ENCODE peak calls at places on chromosomes 4 and X, in eight cellular contexts. One of them, this sample, is unnamed.

GRCh38 chr4:22485751-22486150 is 30.1 kb downstream of the ADGRA3 start:
- DNase-seq in T follicular helper cell: no peak
- DNase-seq in activated gamma-delta T cell treated with anti-CD3 and anti-CD28 coated beads, Interleukin-2, amount 50 U/mL, for 16 hours: no peak
- DNase-seq in heart left ventricle: no peak
- DNase-seq in hippocampal formation: peak
- DNase-seq in dorsolateral prefrontal cortex: no peak
- DNase-seq in NCI-H2171 treated with DMSO at 0.1 percent for 48 hours: peak
- DNase-seq in T-helper 2 cell: no peak
- DNase-seq in this sample: peak

GRCh38 chr4:88320780-88321373 is 36.5 kb upstream of the PPM1K start:
- DNase-seq in T follicular helper cell: no peak
- DNase-seq in activated gamma-delta T cell treated with anti-CD3 and anti-CD28 coated beads, Interleukin-2, amount 50 U/mL, for 16 hours: no peak
- DNase-seq in heart left ventricle: no peak
- DNase-seq in hippocampal formation: peak
- DNase-seq in dorsolateral prefrontal cortex: no peak
- DNase-seq in NCI-H2171 treated with DMSO at 0.1 percent for 48 hours: no peak
- DNase-seq in T-helper 2 cell: no peak
- DNase-seq in this sample: no peak

GRCh38 chr4:18508801-18509200 is 487.2 kb upstream of the LCORL start:
- DNase-seq in T follicular helper cell: no peak
- DNase-seq in activated gamma-delta T cell treated with anti-CD3 and anti-CD28 coated beads, Interleukin-2, amount 50 U/mL, for 16 hours: no peak
- DNase-seq in heart left ventricle: no peak
- DNase-seq in hippocampal formation: no peak
- DNase-seq in dorsolateral prefrontal cortex: no peak
- DNase-seq in NCI-H2171 treated with DMSO at 0.1 percent for 48 hours: no peak
- DNase-seq in T-helper 2 cell: no peak
- DNase-seq in this sample: peak

GRCh38 chr4:14180983-14181601 is 553.6 kb upstream of the BOD1L1 start:
- DNase-seq in T follicular helper cell: no peak
- DNase-seq in activated gamma-delta T cell treated with anti-CD3 and anti-CD28 coated beads, Interleukin-2, amount 50 U/mL, for 16 hours: no peak
- DNase-seq in heart left ventricle: no peak
- DNase-seq in hippocampal formation: no peak
- DNase-seq in dorsolateral prefrontal cortex: no peak
- DNase-seq in NCI-H2171 treated with DMSO at 0.1 percent for 48 hours: no peak
- DNase-seq in T-helper 2 cell: no peak
- DNase-seq in this sample: no peak

GRCh38 chr4:173485164-173485563 is 44.9 kb downstream of the HAND2 start:
- DNase-seq in T follicular helper cell: no peak
- DNase-seq in activated gamma-delta T cell treated with anti-CD3 and anti-CD28 coated beads, Interleukin-2, amount 50 U/mL, for 16 hours: no peak
- DNase-seq in heart left ventricle: no peak
- DNase-seq in hippocampal formation: no peak
- DNase-seq in dorsolateral prefrontal cortex: no peak
- DNase-seq in NCI-H2171 treated with DMSO at 0.1 percent for 48 hours: no peak
- DNase-seq in T-helper 2 cell: no peak
- DNase-seq in this sample: peak

GRCh38 chr4:81214518-81215218 is 354 bp downstream of the PRKG2 start:
- DNase-seq in T follicular helper cell: no peak
- DNase-seq in activated gamma-delta T cell treated with anti-CD3 and anti-CD28 coated beads, Interleukin-2, amount 50 U/mL, for 16 hours: no peak
- DNase-seq in heart left ventricle: no peak
- DNase-seq in hippocampal formation: no peak
- DNase-seq in dorsolateral prefrontal cortex: peak
- DNase-seq in NCI-H2171 treated with DMSO at 0.1 percent for 48 hours: peak
- DNase-seq in T-helper 2 cell: no peak
- DNase-seq in this sample: peak

GRCh38 chr4:152342293-152342692 is 193.6 kb downstream of the FBXW7 start:
- DNase-seq in T follicular helper cell: no peak
- DNase-seq in activated gamma-delta T cell treated with anti-CD3 and anti-CD28 coated beads, Interleukin-2, amount 50 U/mL, for 16 hours: no peak
- DNase-seq in heart left ventricle: no peak
- DNase-seq in hippocampal formation: no peak
- DNase-seq in dorsolateral prefrontal cortex: no peak
- DNase-seq in NCI-H2171 treated with DMSO at 0.1 percent for 48 hours: no peak
- DNase-seq in T-helper 2 cell: no peak
- DNase-seq in this sample: no peak

GRCh38 chr4:147683172-147683571 is 791 bp downstream of the PRMT9 start:
- DNase-seq in T follicular helper cell: no peak
- DNase-seq in activated gamma-delta T cell treated with anti-CD3 and anti-CD28 coated beads, Interleukin-2, amount 50 U/mL, for 16 hours: no peak
- DNase-seq in heart left ventricle: no peak
- DNase-seq in hippocampal formation: peak
- DNase-seq in dorsolateral prefrontal cortex: no peak
- DNase-seq in NCI-H2171 treated with DMSO at 0.1 percent for 48 hours: peak
- DNase-seq in T-helper 2 cell: no peak
- DNase-seq in this sample: peak

GRCh38 chr4:26030780-26031179 is 116.8 kb downstream of the SMIM20 start:
- DNase-seq in T follicular helper cell: no peak
- DNase-seq in activated gamma-delta T cell treated with anti-CD3 and anti-CD28 coated beads, Interleukin-2, amount 50 U/mL, for 16 hours: no peak
- DNase-seq in heart left ventricle: no peak
- DNase-seq in hippocampal formation: no peak
- DNase-seq in dorsolateral prefrontal cortex: no peak
- DNase-seq in NCI-H2171 treated with DMSO at 0.1 percent for 48 hours: no peak
- DNase-seq in T-helper 2 cell: no peak
- DNase-seq in this sample: no peak

GRCh38 chrX:49627030-49627777 is 28.4 kb downstream of the GAGE1 start:
- DNase-seq in T follicular helper cell: no peak
- DNase-seq in activated gamma-delta T cell treated with anti-CD3 and anti-CD28 coated beads, Interleukin-2, amount 50 U/mL, for 16 hours: no peak
- DNase-seq in heart left ventricle: peak
- DNase-seq in hippocampal formation: no peak
- DNase-seq in dorsolateral prefrontal cortex: no peak
- DNase-seq in NCI-H2171 treated with DMSO at 0.1 percent for 48 hours: no peak
- DNase-seq in T-helper 2 cell: no peak
- DNase-seq in this sample: peak

GRCh38 chr4:91422011-91422410 is 881.8 kb upstream of the GRID2 start:
- DNase-seq in T follicular helper cell: no peak
- DNase-seq in activated gamma-delta T cell treated with anti-CD3 and anti-CD28 coated beads, Interleukin-2, amount 50 U/mL, for 16 hours: no peak
- DNase-seq in heart left ventricle: no peak
- DNase-seq in hippocampal formation: no peak
- DNase-seq in dorsolateral prefrontal cortex: no peak
- DNase-seq in NCI-H2171 treated with DMSO at 0.1 percent for 48 hours: no peak
- DNase-seq in T-helper 2 cell: no peak
- DNase-seq in this sample: no peak

GRCh38 chrX:48910926-48911406 is 480 bp downstream of the SLC35A2 start:
- DNase-seq in T follicular helper cell: no peak
- DNase-seq in activated gamma-delta T cell treated with anti-CD3 and anti-CD28 coated beads, Interleukin-2, amount 50 U/mL, for 16 hours: no peak
- DNase-seq in heart left ventricle: no peak
- DNase-seq in hippocampal formation: no peak
- DNase-seq in dorsolateral prefrontal cortex: no peak
- DNase-seq in NCI-H2171 treated with DMSO at 0.1 percent for 48 hours: no peak
- DNase-seq in T-helper 2 cell: no peak
- DNase-seq in this sample: peak

GRCh38 chrX:8179653-8180052 is 8.6 kb upstream of the VCX2 start:
- DNase-seq in T follicular helper cell: no peak
- DNase-seq in activated gamma-delta T cell treated with anti-CD3 and anti-CD28 coated beads, Interleukin-2, amount 50 U/mL, for 16 hours: no peak
- DNase-seq in heart left ventricle: no peak
- DNase-seq in hippocampal formation: peak
- DNase-seq in dorsolateral prefrontal cortex: no peak
- DNase-seq in NCI-H2171 treated with DMSO at 0.1 percent for 48 hours: peak
- DNase-seq in T-helper 2 cell: no peak
- DNase-seq in this sample: peak

GRCh38 chr4:32633421-32633820 is 1913.3 kb downstream of the PCDH7 start:
- DNase-seq in T follicular helper cell: no peak
- DNase-seq in activated gamma-delta T cell treated with anti-CD3 and anti-CD28 coated beads, Interleukin-2, amount 50 U/mL, for 16 hours: no peak
- DNase-seq in heart left ventricle: no peak
- DNase-seq in hippocampal formation: no peak
- DNase-seq in dorsolateral prefrontal cortex: no peak
- DNase-seq in NCI-H2171 treated with DMSO at 0.1 percent for 48 hours: no peak
- DNase-seq in T-helper 2 cell: no peak
- DNase-seq in this sample: no peak

GRCh38 chr4:17385403-17385802 is 126.5 kb downstream of the QDPR start:
- DNase-seq in T follicular helper cell: no peak
- DNase-seq in activated gamma-delta T cell treated with anti-CD3 and anti-CD28 coated beads, Interleukin-2, amount 50 U/mL, for 16 hours: peak
- DNase-seq in heart left ventricle: no peak
- DNase-seq in hippocampal formation: peak
- DNase-seq in dorsolateral prefrontal cortex: no peak
- DNase-seq in NCI-H2171 treated with DMSO at 0.1 percent for 48 hours: no peak
- DNase-seq in T-helper 2 cell: no peak
- DNase-seq in this sample: no peak

GRCh38 chrX:11397680-11398079 is 104.5 kb downstream of the AMELX start:
- DNase-seq in T follicular helper cell: no peak
- DNase-seq in activated gamma-delta T cell treated with anti-CD3 and anti-CD28 coated beads, Interleukin-2, amount 50 U/mL, for 16 hours: no peak
- DNase-seq in heart left ventricle: no peak
- DNase-seq in hippocampal formation: no peak
- DNase-seq in dorsolateral prefrontal cortex: no peak
- DNase-seq in NCI-H2171 treated with DMSO at 0.1 percent for 48 hours: no peak
- DNase-seq in T-helper 2 cell: no peak
- DNase-seq in this sample: no peak

GRCh38 chr4:184163813-184164212 is 53.9 kb downstream of the ENPP6 start:
- DNase-seq in T follicular helper cell: no peak
- DNase-seq in activated gamma-delta T cell treated with anti-CD3 and anti-CD28 coated beads, Interleukin-2, amount 50 U/mL, for 16 hours: no peak
- DNase-seq in heart left ventricle: peak
- DNase-seq in hippocampal formation: peak
- DNase-seq in dorsolateral prefrontal cortex: peak
- DNase-seq in NCI-H2171 treated with DMSO at 0.1 percent for 48 hours: peak
- DNase-seq in T-helper 2 cell: no peak
- DNase-seq in this sample: peak

GRCh38 chrX:129845616-129846190 is 2.0 kb upstream of the ZDHHC9 start:
- DNase-seq in T follicular helper cell: no peak
- DNase-seq in activated gamma-delta T cell treated with anti-CD3 and anti-CD28 coated beads, Interleukin-2, amount 50 U/mL, for 16 hours: no peak
- DNase-seq in heart left ventricle: no peak
- DNase-seq in hippocampal formation: no peak
- DNase-seq in dorsolateral prefrontal cortex: no peak
- DNase-seq in NCI-H2171 treated with DMSO at 0.1 percent for 48 hours: no peak
- DNase-seq in T-helper 2 cell: no peak
- DNase-seq in this sample: no peak

GRCh38 chrX:68439341-68439740 is 6.0 kb upstream of the OPHN1 start:
- DNase-seq in T follicular helper cell: no peak
- DNase-seq in activated gamma-delta T cell treated with anti-CD3 and anti-CD28 coated beads, Interleukin-2, amount 50 U/mL, for 16 hours: no peak
- DNase-seq in heart left ventricle: no peak
- DNase-seq in hippocampal formation: no peak
- DNase-seq in dorsolateral prefrontal cortex: no peak
- DNase-seq in NCI-H2171 treated with DMSO at 0.1 percent for 48 hours: no peak
- DNase-seq in T-helper 2 cell: no peak
- DNase-seq in this sample: no peak

GRCh38 chr4:143743591-143743990 is 43.1 kb upstream of the FREM3 start:
- DNase-seq in T follicular helper cell: no peak
- DNase-seq in activated gamma-delta T cell treated with anti-CD3 and anti-CD28 coated beads, Interleukin-2, amount 50 U/mL, for 16 hours: no peak
- DNase-seq in heart left ventricle: no peak
- DNase-seq in hippocampal formation: no peak
- DNase-seq in dorsolateral prefrontal cortex: no peak
- DNase-seq in NCI-H2171 treated with DMSO at 0.1 percent for 48 hours: no peak
- DNase-seq in T-helper 2 cell: no peak
- DNase-seq in this sample: no peak

GRCh38 chrX:145817666-145818521 is at the start of gene SLITRK2:
- DNase-seq in T follicular helper cell: no peak
- DNase-seq in activated gamma-delta T cell treated with anti-CD3 and anti-CD28 coated beads, Interleukin-2, amount 50 U/mL, for 16 hours: no peak
- DNase-seq in heart left ventricle: no peak
- DNase-seq in hippocampal formation: peak
- DNase-seq in dorsolateral prefrontal cortex: peak
- DNase-seq in NCI-H2171 treated with DMSO at 0.1 percent for 48 hours: no peak
- DNase-seq in T-helper 2 cell: no peak
- DNase-seq in this sample: no peak

GRCh38 chr4:36551697-36552214 is 270.3 kb downstream of the DTHD1 start:
- DNase-seq in T follicular helper cell: no peak
- DNase-seq in activated gamma-delta T cell treated with anti-CD3 and anti-CD28 coated beads, Interleukin-2, amount 50 U/mL, for 16 hours: no peak
- DNase-seq in heart left ventricle: no peak
- DNase-seq in hippocampal formation: no peak
- DNase-seq in dorsolateral prefrontal cortex: no peak
- DNase-seq in NCI-H2171 treated with DMSO at 0.1 percent for 48 hours: no peak
- DNase-seq in T-helper 2 cell: no peak
- DNase-seq in this sample: no peak

GRCh38 chrX:17182317-17182716 is 192.7 kb upstream of the NHS start:
- DNase-seq in T follicular helper cell: no peak
- DNase-seq in activated gamma-delta T cell treated with anti-CD3 and anti-CD28 coated beads, Interleukin-2, amount 50 U/mL, for 16 hours: no peak
- DNase-seq in heart left ventricle: no peak
- DNase-seq in hippocampal formation: no peak
- DNase-seq in dorsolateral prefrontal cortex: no peak
- DNase-seq in NCI-H2171 treated with DMSO at 0.1 percent for 48 hours: no peak
- DNase-seq in T-helper 2 cell: no peak
- DNase-seq in this sample: no peak

GRCh38 chr4:16532240-16532990 is 306.1 kb upstream of the TAPT1 start:
- DNase-seq in T follicular helper cell: no peak
- DNase-seq in activated gamma-delta T cell treated with anti-CD3 and anti-CD28 coated beads, Interleukin-2, amount 50 U/mL, for 16 hours: no peak
- DNase-seq in heart left ventricle: peak
- DNase-seq in hippocampal formation: no peak
- DNase-seq in dorsolateral prefrontal cortex: no peak
- DNase-seq in NCI-H2171 treated with DMSO at 0.1 percent for 48 hours: no peak
- DNase-seq in T-helper 2 cell: no peak
- DNase-seq in this sample: no peak

GRCh38 chrX:13293700-13294099 is 26.2 kb downstream of the ATXN3L start:
- DNase-seq in T follicular helper cell: no peak
- DNase-seq in activated gamma-delta T cell treated with anti-CD3 and anti-CD28 coated beads, Interleukin-2, amount 50 U/mL, for 16 hours: no peak
- DNase-seq in heart left ventricle: no peak
- DNase-seq in hippocampal formation: no peak
- DNase-seq in dorsolateral prefrontal cortex: no peak
- DNase-seq in NCI-H2171 treated with DMSO at 0.1 percent for 48 hours: no peak
- DNase-seq in T-helper 2 cell: no peak
- DNase-seq in this sample: peak

GRCh38 chr4:42816189-42816588 is 76.3 kb upstream of the GRXCR1 start:
- DNase-seq in T follicular helper cell: no peak
- DNase-seq in activated gamma-delta T cell treated with anti-CD3 and anti-CD28 coated beads, Interleukin-2, amount 50 U/mL, for 16 hours: no peak
- DNase-seq in heart left ventricle: no peak
- DNase-seq in hippocampal formation: peak
- DNase-seq in dorsolateral prefrontal cortex: no peak
- DNase-seq in NCI-H2171 treated with DMSO at 0.1 percent for 48 hours: no peak
- DNase-seq in T-helper 2 cell: no peak
- DNase-seq in this sample: no peak

GRCh38 chrX:70039758-70040157 is 10.0 kb downstream of the AWAT2 start:
- DNase-seq in T follicular helper cell: no peak
- DNase-seq in activated gamma-delta T cell treated with anti-CD3 and anti-CD28 coated beads, Interleukin-2, amount 50 U/mL, for 16 hours: no peak
- DNase-seq in heart left ventricle: no peak
- DNase-seq in hippocampal formation: no peak
- DNase-seq in dorsolateral prefrontal cortex: no peak
- DNase-seq in NCI-H2171 treated with DMSO at 0.1 percent for 48 hours: no peak
- DNase-seq in T-helper 2 cell: no peak
- DNase-seq in this sample: no peak

GRCh38 chr4:36285784-36286480 is 4.5 kb downstream of the DTHD1 start:
- DNase-seq in T follicular helper cell: peak
- DNase-seq in activated gamma-delta T cell treated with anti-CD3 and anti-CD28 coated beads, Interleukin-2, amount 50 U/mL, for 16 hours: peak
- DNase-seq in heart left ventricle: no peak
- DNase-seq in hippocampal formation: no peak
- DNase-seq in dorsolateral prefrontal cortex: no peak
- DNase-seq in NCI-H2171 treated with DMSO at 0.1 percent for 48 hours: no peak
- DNase-seq in T-helper 2 cell: no peak
- DNase-seq in this sample: no peak

GRCh38 chr4:36312511-36312910 is 31.1 kb downstream of the DTHD1 start:
- DNase-seq in T follicular helper cell: no peak
- DNase-seq in activated gamma-delta T cell treated with anti-CD3 and anti-CD28 coated beads, Interleukin-2, amount 50 U/mL, for 16 hours: no peak
- DNase-seq in heart left ventricle: no peak
- DNase-seq in hippocampal formation: no peak
- DNase-seq in dorsolateral prefrontal cortex: no peak
- DNase-seq in NCI-H2171 treated with DMSO at 0.1 percent for 48 hours: no peak
- DNase-seq in T-helper 2 cell: no peak
- DNase-seq in this sample: no peak

GRCh38 chrX:6849711-6850415 is 297.6 kb upstream of the STS start:
- DNase-seq in T follicular helper cell: no peak
- DNase-seq in activated gamma-delta T cell treated with anti-CD3 and anti-CD28 coated beads, Interleukin-2, amount 50 U/mL, for 16 hours: no peak
- DNase-seq in heart left ventricle: no peak
- DNase-seq in hippocampal formation: no peak
- DNase-seq in dorsolateral prefrontal cortex: no peak
- DNase-seq in NCI-H2171 treated with DMSO at 0.1 percent for 48 hours: no peak
- DNase-seq in T-helper 2 cell: no peak
- DNase-seq in this sample: no peak

GRCh38 chr4:153143527-153144348 is 60.5 kb upstream of the TRIM2 start:
- DNase-seq in T follicular helper cell: no peak
- DNase-seq in activated gamma-delta T cell treated with anti-CD3 and anti-CD28 coated beads, Interleukin-2, amount 50 U/mL, for 16 hours: no peak
- DNase-seq in heart left ventricle: no peak
- DNase-seq in hippocampal formation: no peak
- DNase-seq in dorsolateral prefrontal cortex: no peak
- DNase-seq in NCI-H2171 treated with DMSO at 0.1 percent for 48 hours: peak
- DNase-seq in T-helper 2 cell: no peak
- DNase-seq in this sample: peak

GRCh38 chr4:151173751-151174325 is 74.4 kb downstream of the RPS3A start:
- DNase-seq in T follicular helper cell: no peak
- DNase-seq in activated gamma-delta T cell treated with anti-CD3 and anti-CD28 coated beads, Interleukin-2, amount 50 U/mL, for 16 hours: no peak
- DNase-seq in heart left ventricle: peak
- DNase-seq in hippocampal formation: no peak
- DNase-seq in dorsolateral prefrontal cortex: no peak
- DNase-seq in NCI-H2171 treated with DMSO at 0.1 percent for 48 hours: no peak
- DNase-seq in T-helper 2 cell: no peak
- DNase-seq in this sample: no peak